ENCODE peak calls at places on chromosomes 11 and 22, in five cellular contexts. P is tibial nerve, F is HepG2, Q is osteoblast, N is HL-60. L is an unnamed sample.
A peak's percentile ranks its signal among the peaks of the same experiment; 100 is the strongest.

GRCh38 chr11:12853652-12854296 is 155.3 kb upstream of the RASSF10 start:
- DNase-seq in F (no peak), Q (no peak), P (peak; percentile 41), N (no peak), L (no peak)

GRCh38 chr11:122847437-122847836 is 9.1 kb downstream of the CRTAM start:
- DNase-seq in Q (no peak), N (no peak), P (no peak), F (no peak), L (no peak)

GRCh38 chr11:125457814-125458343 is 38.2 kb downstream of the FEZ1 start:
- DNase-seq in N (no peak), P (peak; percentile 26), Q (peak; percentile 96), F (peak; percentile 13), L (peak; percentile 54)

GRCh38 chr11:64924910-64925284 is 408 bp downstream of the PPP2R5B start:
- DNase-seq in P (no peak), N (no peak), F (no peak), Q (peak; percentile 94), L (peak; percentile 83)

GRCh38 chr22:50705219-50705691 is 32.6 kb downstream of the SHANK3 start:
- DNase-seq in F (no peak), P (peak; percentile 20), Q (peak; percentile 60), N (peak; percentile 88), L (peak; percentile 98)

GRCh38 chr11:46684364-46684763 is 16.1 kb downstream of the ARHGAP1 start:
- DNase-seq in Q (peak; percentile 85), N (no peak), P (no peak), F (no peak), L (no peak)

GRCh38 chr11:65801153-65801987 is 14.5 kb downstream of the OVOL1 start:
- DNase-seq in F (no peak), N (no peak), P (no peak), Q (peak; percentile 71), L (peak; percentile 67)

GRCh38 chr11:68128682-68129327 is 7.6 kb upstream of the CHKA start:
- DNase-seq in Q (peak; percentile 85), P (no peak), F (peak; percentile 76), N (no peak), L (peak; percentile 73)

GRCh38 chr11:102798012-102798746 is at the start of gene MMP1:
- DNase-seq in P (no peak), N (no peak), Q (peak; percentile 4), F (no peak), L (no peak)

GRCh38 chr11:100752371-100753073 is 65.4 kb downstream of the ARHGAP42 start:
- DNase-seq in P (no peak), Q (no peak), F (no peak), N (no peak), L (no peak)

GRCh38 chr11:105740164-105740903 is 130.5 kb downstream of the GRIA4 start:
- DNase-seq in Q (no peak), N (no peak), P (no peak), F (no peak), L (no peak)

GRCh38 chr11:21625982-21626381 is 566.9 kb upstream of the ANO5 start:
- DNase-seq in P (peak; percentile 13), N (peak; percentile 93), F (no peak), Q (no peak), L (no peak)

GRCh38 chr22:27298387-27299141 is 503.0 kb downstream of the MN1 start:
- DNase-seq in F (no peak), P (no peak), Q (no peak), N (no peak), L (peak; percentile 40)

GRCh38 chr11:116312560-116313340 is 460.0 kb downstream of the BUD13 start:
- DNase-seq in N (no peak), P (peak; percentile 65), Q (no peak), F (no peak), L (no peak)

GRCh38 chr11:110777765-110778164 is 65.5 kb upstream of the ARHGAP20 start:
- DNase-seq in N (no peak), Q (no peak), P (peak; percentile 31), F (no peak), L (no peak)

GRCh38 chr11:120835601-120836228 is 188.2 kb upstream of the TBCEL start:
- DNase-seq in N (no peak), Q (no peak), F (peak; percentile 5), P (no peak), L (peak; percentile 41)

GRCh38 chr22:47163481-47163875 is 401.0 kb downstream of the TBC1D22A start:
- DNase-seq in F (no peak), Q (peak; percentile 84), P (no peak), N (no peak), L (no peak)

GRCh38 chr11:86162257-86162656 is 82.3 kb upstream of the EED start:
- DNase-seq in N (peak; percentile 77), P (peak; percentile 36), Q (peak; percentile 58), F (no peak), L (no peak)

GRCh38 chr11:66564538-66564937 is 3.9 kb downstream of the CTSF start:
- DNase-seq in F (no peak), P (no peak), N (no peak), Q (peak; percentile 51), L (peak; percentile 50)

GRCh38 chr11:8959546-8960166 is 4.6 kb downstream of the TMEM9B start:
- DNase-seq in P (peak; percentile 59), Q (peak; percentile 91), N (peak; percentile 54), F (peak; percentile 71), L (peak; percentile 85)

GRCh38 chr11:106621479-106621878 is 396.8 kb downstream of the GUCY1A2 start:
- DNase-seq in F (no peak), P (no peak), Q (no peak), N (no peak), L (no peak)

GRCh38 chr11:103378931-103379330 is 269.7 kb downstream of the DYNC2H1 start:
- DNase-seq in P (no peak), N (no peak), F (no peak), Q (no peak), L (no peak)

GRCh38 chr22:24408630-24409029 is 18.8 kb upstream of the ADORA2A start:
- DNase-seq in F (no peak), Q (peak; percentile 3), P (no peak), N (no peak), L (peak; percentile 13)

GRCh38 chr22:23498811-23499798 is 81.0 kb downstream of the IGLL1 start:
- DNase-seq in P (no peak), N (no peak), F (no peak), Q (peak; percentile 29), L (peak; percentile 65)

GRCh38 chr11:71240061-71240690 is 12.2 kb downstream of the SHANK2 start:
- DNase-seq in N (no peak), Q (no peak), P (no peak), F (no peak), L (no peak)

GRCh38 chr11:123286761-123287160 is 91.7 kb upstream of the CLMP start:
- DNase-seq in F (no peak), P (no peak), Q (no peak), N (no peak), L (no peak)

GRCh38 chr11:43574949-43575915 is 105.3 kb upstream of the HSD17B12 start:
- DNase-seq in N (no peak), P (no peak), F (no peak), Q (peak; percentile 91), L (peak; percentile 83)

DNA sequence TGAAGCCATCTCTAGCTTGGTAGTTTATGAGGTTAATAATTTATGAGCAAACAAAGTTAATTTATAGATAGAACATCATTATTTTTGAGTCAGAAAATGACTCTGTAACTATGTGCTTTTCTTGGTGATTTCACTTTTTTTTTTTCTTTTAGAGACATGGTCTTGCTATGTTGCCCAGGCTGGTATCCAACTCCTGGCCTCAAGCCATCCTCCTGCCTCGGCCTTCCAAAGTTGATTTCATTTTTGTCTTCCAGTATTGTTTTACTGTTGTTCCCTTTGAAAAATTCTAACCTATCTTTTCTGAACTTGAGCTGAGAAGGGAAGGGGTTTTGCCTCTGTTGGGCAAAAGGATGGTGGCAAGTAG is 706 bp upstream of the CXCR5 start:
- DNase-seq in P (no peak), N (no peak), F (no peak), Q (no peak), L (no peak)
- H3K4me3 ChIP-seq in P (no peak overlapping the region), N (no peak overlapping the region), F (no peak overlapping the region), Q (no peak overlapping the region), L (no peak overlapping the region)

DNA sequence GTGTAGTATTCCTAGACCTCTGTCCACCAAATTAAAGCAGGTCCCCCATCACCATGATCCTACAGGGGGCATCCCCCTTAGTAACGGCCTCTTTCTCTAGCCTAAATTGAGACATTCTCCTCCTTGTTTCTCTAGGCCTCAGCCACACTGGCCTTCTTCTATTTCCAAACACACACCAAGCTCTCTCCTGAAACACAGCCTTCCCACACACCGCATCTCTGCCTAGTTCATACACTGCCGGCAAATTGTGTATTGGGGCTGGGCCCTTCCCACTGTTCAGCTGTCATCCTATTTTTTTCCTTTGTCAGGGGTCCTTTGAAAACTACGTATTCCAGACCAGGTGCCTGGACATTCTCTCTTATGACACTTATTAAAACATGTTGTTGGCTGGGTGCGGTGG is 11.5 kb upstream of the VPREB1 start:
- DNase-seq in Q (no peak), P (no peak), N (no peak), F (no peak), L (no peak)
- H3K27me3 ChIP-seq in Q (no peaks in the 10 kb centered on the region), P (no peaks in the 10 kb centered on the region), N (no peaks in the 10 kb centered on the region), F (peaks cover 3% of the 10 kb centered on the region), L (peaks cover 96% of the 10 kb centered on the region)

GRCh38 chr22:39316440-39317083 is 2.9 kb downstream of the RPL3 start:
- DNase-seq in Q (peak; percentile 96), F (peak; percentile 88), N (peak; percentile 79), P (peak; percentile 76), L (peak; percentile 81)

GRCh38 chr22:39313258-39314001 is 6.0 kb downstream of the RPL3 start:
- DNase-seq in Q (peak; percentile 25), N (no peak), P (no peak), F (no peak), L (peak; percentile 25)

GRCh38 chr22:39314251-39314971 is 5.0 kb downstream of the RPL3 start:
- DNase-seq in P (no peak), F (no peak), N (no peak), Q (peak; percentile 81), L (peak; percentile 52)

GRCh38 chr22:39317084-39317755 is 2.2 kb downstream of the RPL3 start:
- DNase-seq in Q (no peak), P (no peak), N (peak; percentile 40), F (no peak), L (peak; percentile 30)

GRCh38 chr22:39315389-39315788 is 4.0 kb downstream of the RPL3 start:
- DNase-seq in F (no peak), N (no peak), Q (no peak), P (no peak), L (peak; percentile 2)
- H3K4me3 ChIP-seq in F (no peak overlapping the region), N (no peak overlapping the region), Q (peak overlapping the region; percentile 100), P (no peak overlapping the region), L (no peak overlapping the region)

DNA sequence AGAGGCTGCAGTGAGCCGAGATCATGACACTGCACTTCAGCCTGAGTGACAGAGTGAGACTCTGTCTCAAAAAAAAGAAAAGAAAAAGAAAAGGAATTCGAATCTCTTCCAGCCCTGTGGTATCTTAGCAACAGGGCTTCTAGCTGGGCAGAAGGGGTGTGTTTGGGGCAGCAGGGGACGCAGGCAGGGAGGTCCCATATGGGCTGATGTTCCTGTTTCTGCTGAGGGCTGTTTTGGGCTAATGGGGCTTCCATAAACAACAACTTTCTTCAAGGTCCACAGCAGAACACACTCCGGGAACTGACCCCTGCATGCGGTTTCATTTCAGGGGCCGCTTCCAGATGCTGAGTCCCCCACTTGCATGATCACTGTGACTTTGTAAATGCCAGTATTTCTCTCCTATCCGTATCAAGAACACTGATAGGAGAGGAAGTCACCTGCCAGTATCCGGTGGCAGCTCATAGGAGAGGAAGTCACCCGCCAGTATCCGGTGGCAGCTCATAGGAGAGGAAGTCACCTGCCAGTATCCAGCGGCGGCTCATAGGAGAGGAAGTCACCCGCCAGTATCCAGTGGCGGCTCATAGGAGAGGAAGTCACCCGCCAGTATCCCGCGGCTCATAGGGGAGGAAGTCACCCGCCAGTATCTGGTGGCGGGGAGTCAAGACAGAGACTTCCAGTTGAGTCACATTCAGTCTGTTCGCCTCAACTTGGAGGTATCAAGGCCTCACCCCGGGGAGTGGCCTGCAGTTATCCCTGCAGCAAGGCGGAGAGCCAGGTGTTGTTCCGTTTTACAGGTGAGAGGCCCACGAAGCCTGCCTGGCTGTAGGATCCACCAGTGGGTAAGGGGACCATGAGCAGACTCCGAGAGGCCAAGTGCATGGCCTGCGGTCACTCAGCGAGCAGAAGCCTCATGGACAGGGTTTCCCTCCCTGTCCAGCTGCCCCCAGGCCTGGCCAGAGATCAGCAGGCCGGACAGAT is 8.3 kb upstream of the FGF19 start:
- DNase-seq in Q (no peak), N (peak; percentile 89), F (no peak), P (no peak), L (peak; percentile 69)
- H3K27me3 ChIP-seq in Q (peaks cover 31% of the 10 kb centered on the region), N (peaks cover 5% of the 10 kb centered on the region), F (peaks cover 3% of the 10 kb centered on the region), P (peaks cover 16% of the 10 kb centered on the region), L (peaks cover under 1% of the 10 kb centered on the region)

L was measured in H7.